ENCODE peak calls at places on chromosomes 16 and 17, in eight cellular contexts. R, M, B, G, F, D, Y and Z are unnamed samples.

GRCh38 chr17:80512233-80512632 is 32.4 kb upstream of the RPTOR start:
- DNase-seq in R (peak), M (peak), B (no peak), G (no peak), F (no peak), D (no peak), Y (no peak), Z (no peak)

GRCh38 chr17:73647331-73647730 is 3.1 kb upstream of the SDK2 start:
- DNase-seq in R (no peak), M (no peak), B (no peak), G (no peak), F (no peak), D (no peak), Y (no peak), Z (no peak)

GRCh38 chr16:58243528-58244004 is 45.7 kb upstream of the CSNK2A2 start:
- DNase-seq in R (no peak), M (no peak), B (no peak), G (no peak), F (no peak), D (no peak), Y (no peak), Z (peak)

GRCh38 chr17:48024149-48025039 is 13.2 kb downstream of the COPZ2 start:
- DNase-seq in R (peak), M (peak), B (peak), G (peak), F (peak), D (peak), Y (no peak), Z (no peak)

GRCh38 chr17:44318077-44318892 is 6.3 kb downstream of the SLC25A39 start:
- DNase-seq in R (no peak), M (no peak), B (no peak), G (no peak), F (peak), D (no peak), Y (no peak), Z (no peak)

GRCh38 chr17:74919440-74920305 is 3.4 kb downstream of the USH1G start:
- DNase-seq in R (no peak), M (no peak), B (no peak), G (no peak), F (no peak), D (peak), Y (peak), Z (no peak)

GRCh38 chr17:28573966-28574480 is 2.7 kb downstream of the ALDOC start:
- DNase-seq in R (no peak), M (no peak), B (no peak), G (no peak), F (no peak), D (no peak), Y (no peak), Z (no peak)

GRCh38 chr17:41382396-41382795 is 290 bp upstream of the KRT34 start:
- DNase-seq in R (no peak), M (no peak), B (no peak), G (no peak), F (no peak), D (no peak), Y (no peak), Z (no peak)